ENCODE peak calls at places on chromosomes 3 and 15, in five cellular contexts. U is AG10803, I is lower leg skin, S is tibial artery, Q is nephron progenitor cell. V is an unnamed sample.

GRCh38 chr3:183161552-183162345 is 785 bp downstream of the LAMP3 start:
- DNase-seq in U (no peak), I (no peak), S (no peak), Q (peak), V (no peak)

GRCh38 chr3:58059349-58060321 is 51.4 kb downstream of the FLNB start:
- DNase-seq in U (peak), I (no peak), S (no peak), Q (peak), V (peak)

GRCh38 chr15:76575177-76576078 is 238.9 kb downstream of the ISL2 start:
- DNase-seq in U (no peak), I (no peak), S (no peak), Q (no peak), V (no peak)

GRCh38 chr3:59605318-59605717 is 555.5 kb upstream of the CFAP20DC start:
- DNase-seq in U (no peak), I (no peak), S (no peak), Q (no peak), V (no peak)

GRCh38 chr3:175066617-175067415 is 207.7 kb downstream of the NAALADL2 start:
- DNase-seq in U (no peak), I (no peak), S (no peak), Q (no peak), V (no peak)

GRCh38 chr3:144772372-144772771 is 800.7 kb downstream of the DIPK2A start:
- DNase-seq in U (no peak), I (no peak), S (no peak), Q (no peak), V (no peak)

GRCh38 chr3:170162052-170162451 is 19.5 kb downstream of the PHC3 start:
- DNase-seq in U (no peak), I (no peak), S (no peak), Q (no peak), V (no peak)

GRCh38 chr3:28053759-28054158 is 187.7 kb upstream of the CMC1 start:
- DNase-seq in U (peak), I (no peak), S (no peak), Q (no peak), V (no peak)

GRCh38 chr3:141644931-141645330 is 93.2 kb upstream of the RNF7 start:
- DNase-seq in U (peak), I (peak), S (peak), Q (peak), V (peak)

GRCh38 chr3:168801792-168802191 is 706.1 kb upstream of the GOLIM4 start:
- DNase-seq in U (peak), I (no peak), S (no peak), Q (no peak), V (no peak)

GRCh38 chr3:148006508-148006907 is 597.3 kb downstream of the ZIC1 start:
- DNase-seq in U (peak), I (no peak), S (no peak), Q (no peak), V (no peak)

GRCh38 chr15:44296625-44297524 is 8.4 kb downstream of the GOLM2 start:
- DNase-seq in U (peak), I (no peak), S (no peak), Q (no peak), V (no peak)

GRCh38 chr15:39919740-39920509 is at the start of gene GPR176:
- DNase-seq in U (peak), I (peak), S (peak), Q (peak), V (peak)

GRCh38 chr3:37375184-37376120 is 201.1 kb upstream of the LRRFIP2 start:
- DNase-seq in U (no peak), I (no peak), S (no peak), Q (no peak), V (no peak)

GRCh38 chr3:119669906-119670570 is 7.2 kb downstream of the COX17 start:
- DNase-seq in U (no peak), I (no peak), S (no peak), Q (no peak), V (no peak)

GRCh38 chr3:14823910-14824629 is 5.3 kb downstream of the FGD5 start:
- DNase-seq in U (no peak), I (no peak), S (no peak), Q (no peak), V (no peak)

GRCh38 chr3:126530171-126531050 is 6.5 kb downstream of the CHST13 start:
- DNase-seq in U (no peak), I (no peak), S (peak), Q (no peak), V (no peak)

GRCh38 chr3:42673082-42673481 is 12.3 kb upstream of the KLHL40 start:
- DNase-seq in U (no peak), I (peak), S (no peak), Q (no peak), V (no peak)

GRCh38 chr3:66554178-66554577 is 53.4 kb upstream of the LRIG1 start:
- DNase-seq in U (peak), I (no peak), S (no peak), Q (no peak), V (no peak)

GRCh38 chr15:20341901-20342605 is 199.5 kb downstream of the GOLGA6L6 start:
- DNase-seq in U (peak), I (peak), S (peak), Q (peak), V (peak)

GRCh38 chr3:140530603-140531002 is 147.3 kb upstream of the TRIM42 start:
- DNase-seq in U (no peak), I (no peak), S (no peak), Q (no peak), V (no peak)

GRCh38 chr3:11080492-11080891 is 73.8 kb upstream of the HRH1 start:
- DNase-seq in U (no peak), I (no peak), S (no peak), Q (no peak), V (no peak)

DNA sequence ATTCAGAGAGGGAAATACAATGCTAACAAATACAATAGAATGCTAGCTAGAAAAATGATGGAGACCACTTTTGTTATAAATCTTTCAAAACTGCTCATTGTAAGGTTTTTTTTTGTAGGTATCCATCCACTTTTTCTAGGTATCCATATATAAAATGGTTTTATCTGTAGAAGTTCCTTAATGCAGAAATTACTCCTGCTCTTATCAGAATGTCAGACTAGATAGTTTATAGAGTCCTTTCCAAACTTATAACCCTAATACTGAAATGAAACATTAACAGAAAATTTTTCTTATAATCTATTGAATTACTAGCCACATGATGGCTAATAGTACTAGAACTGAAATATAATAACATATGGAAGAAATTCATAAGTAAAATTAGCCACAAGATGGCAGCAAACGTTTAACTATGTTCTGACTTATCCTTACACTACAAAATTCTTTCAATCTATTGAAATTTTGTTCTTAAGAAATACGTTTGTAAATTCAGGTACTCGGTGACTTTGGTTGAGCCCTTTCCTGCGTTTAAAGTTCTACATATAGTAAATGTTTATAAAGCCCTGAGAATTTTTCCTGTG is 58.5 kb downstream of the ECT2 start:
- DNase-seq in U (peak), I (no peak), S (no peak), Q (no peak), V (no peak)
- TF ChIP-seq CTCF in U (peak), I (no peak), S (peak), Q (peak), V (peak)

DNA sequence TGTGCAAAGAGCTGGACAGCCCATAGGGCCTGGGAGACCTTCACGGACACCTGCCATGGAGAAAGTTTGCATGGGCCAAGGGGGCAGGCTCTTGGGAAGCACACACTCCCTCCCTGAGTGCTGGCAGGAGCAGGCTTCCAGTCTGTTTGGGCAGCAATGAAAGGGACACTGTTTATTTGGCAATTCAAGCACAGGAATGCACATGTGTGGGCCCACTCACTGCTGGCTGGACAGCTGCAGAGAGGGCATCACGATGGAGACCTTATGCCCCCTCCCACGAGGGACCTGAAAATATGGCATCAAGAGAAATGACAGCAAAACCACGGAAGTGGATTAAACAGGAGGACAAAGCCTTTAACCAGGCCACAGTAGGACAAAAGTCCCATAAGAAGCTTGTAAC is 149.8 kb downstream of the KLF13 start:
- DNase-seq in U (no peak), I (peak), S (no peak), Q (no peak), V (no peak)
- TF ChIP-seq CTCF in U (no peak), I (no peak), S (no peak), Q (no peak), V (no peak)

GRCh38 chr15:56613826-56614225 is 119.5 kb downstream of the ZNF280D start:
- DNase-seq in U (no peak), I (no peak), S (no peak), Q (no peak), V (no peak)

GRCh38 chr15:56617628-56618027 is 115.7 kb downstream of the ZNF280D start:
- DNase-seq in U (no peak), I (no peak), S (no peak), Q (no peak), V (no peak)

GRCh38 chr15:56619881-56620280 is 113.4 kb downstream of the ZNF280D start:
- DNase-seq in U (no peak), I (no peak), S (no peak), Q (no peak), V (no peak)

DNA sequence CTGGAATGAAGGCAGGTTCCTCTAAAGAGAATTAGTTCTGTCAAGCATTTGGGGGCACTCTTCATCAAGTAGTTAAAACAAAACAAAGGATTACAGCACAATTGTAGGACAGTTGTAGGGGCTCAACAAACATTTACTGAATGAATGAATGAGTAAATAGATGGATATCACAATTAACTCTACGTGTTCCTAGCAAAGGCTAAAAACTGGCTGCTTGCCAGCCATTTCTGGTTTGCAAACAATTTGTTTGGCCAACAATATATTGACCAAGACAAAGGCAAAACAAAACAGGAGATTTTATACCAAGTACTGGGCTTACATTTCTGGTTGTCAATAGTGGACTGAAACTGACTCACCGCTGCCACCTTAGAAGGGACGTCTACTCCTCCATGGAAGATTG is 116.8 kb downstream of the ZNF280D start:
- DNase-seq in U (no peak), I (no peak), S (no peak), Q (no peak), V (no peak)
- TF ChIP-seq CTCF in U (no peak), I (no peak), S (no peak), Q (no peak), V (no peak)

DNA sequence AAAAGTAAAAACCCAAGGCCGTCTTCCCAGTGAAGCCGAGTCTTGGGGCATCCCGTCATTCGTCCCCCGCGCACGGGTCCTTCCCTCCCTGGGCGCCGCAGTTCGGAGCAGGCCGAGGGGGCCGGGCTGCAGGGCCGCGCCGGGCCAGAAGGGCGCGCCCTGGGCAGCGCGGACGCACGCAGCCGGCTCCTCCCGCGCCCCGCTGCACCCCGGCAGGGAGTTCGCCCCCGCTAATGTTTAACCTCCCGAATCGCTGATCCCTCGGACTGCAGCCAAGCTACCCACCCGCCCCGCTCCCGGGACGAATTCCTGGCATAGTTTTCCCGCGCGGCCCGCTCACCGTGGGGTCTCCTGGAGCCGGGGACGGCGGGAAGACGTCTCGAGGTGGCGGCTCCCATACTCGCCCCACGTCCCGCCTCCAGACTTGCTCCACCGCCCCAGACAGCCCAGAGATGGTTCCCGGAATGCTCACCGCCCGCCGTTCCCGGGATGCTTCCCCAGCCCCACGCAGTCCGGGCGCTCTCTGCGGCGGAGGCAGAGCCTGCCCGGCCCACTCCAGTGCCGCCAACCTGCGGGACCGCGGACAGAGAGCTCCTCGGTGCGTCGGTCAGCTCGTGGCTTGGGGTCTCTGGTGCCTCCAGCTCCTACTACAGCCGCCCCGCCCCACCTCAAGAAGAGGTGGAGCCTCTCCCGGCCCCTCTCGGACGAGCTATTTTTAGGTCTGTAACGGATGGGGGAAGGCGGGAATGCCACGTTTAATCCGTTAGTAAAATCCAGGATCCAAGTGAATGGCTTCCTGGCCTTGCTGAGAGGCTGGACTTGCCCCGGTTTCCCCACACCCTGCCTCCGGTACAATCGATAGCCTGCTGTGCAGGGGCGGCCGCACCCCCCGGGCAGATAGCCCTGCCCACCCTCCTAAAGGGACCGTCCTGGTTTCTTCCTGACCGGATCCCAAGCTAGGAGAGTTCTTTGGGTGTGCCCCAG is at the start of gene DZIP1L:
- DNase-seq in U (peak), I (peak), S (peak), Q (peak), V (peak)
- TF ChIP-seq CTCF in U (no peak), I (no peak), S (peak), Q (peak), V (peak)

GRCh38 chr3:133663569-133664313 is 2.0 kb upstream of the TOPBP1 start:
- DNase-seq in U (peak), I (no peak), S (no peak), Q (peak), V (no peak)
- TF ChIP-seq CTCF in U (peak), I (no peak), S (no peak), Q (peak), V (peak)

DNA sequence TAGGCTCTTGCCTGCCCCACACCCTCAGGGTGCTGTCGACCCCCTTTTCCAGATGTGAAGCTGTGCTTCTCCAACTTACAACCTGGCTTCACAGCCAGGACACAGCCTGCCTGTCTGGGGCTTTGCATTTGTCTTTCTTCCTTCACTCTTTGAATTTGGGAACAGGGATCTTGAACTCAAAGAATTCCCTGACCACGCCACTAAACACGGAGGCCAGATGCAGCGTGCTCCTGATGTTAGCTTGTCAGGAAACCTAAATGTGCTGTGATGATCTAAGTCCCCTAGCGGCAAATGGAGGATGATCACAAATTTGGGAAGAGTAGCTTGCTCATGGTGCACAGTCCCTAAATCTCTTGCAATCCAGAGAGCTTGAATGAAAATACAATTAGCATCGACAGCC is 244.8 kb upstream of the RGMA start:
- DNase-seq in U (no peak), I (no peak), S (no peak), Q (peak), V (no peak)
- TF ChIP-seq CTCF in U (no peak), I (no peak), S (peak), Q (peak), V (peak)

GRCh38 chr3:127555108-127555507 is 35.4 kb downstream of the TPRA1 start:
- DNase-seq in U (no peak), I (no peak), S (no peak), Q (no peak), V (no peak)

GRCh38 chr3:127560051-127560787 is 30.3 kb downstream of the TPRA1 start:
- DNase-seq in U (no peak), I (no peak), S (no peak), Q (no peak), V (no peak)

GRCh38 chr3:127551971-127552370 is 38.6 kb downstream of the TPRA1 start:
- DNase-seq in U (no peak), I (no peak), S (no peak), Q (no peak), V (no peak)

GRCh38 chr3:127551178-127551577 is 39.4 kb downstream of the TPRA1 start:
- DNase-seq in U (no peak), I (no peak), S (no peak), Q (no peak), V (no peak)

GRCh38 chr3:127556565-127556964 is 34.0 kb downstream of the TPRA1 start:
- DNase-seq in U (no peak), I (no peak), S (no peak), Q (no peak), V (no peak)
- TF ChIP-seq CTCF in U (no peak), I (no peak), S (no peak), Q (no peak), V (peak)